ENCODE peak calls at places on chromosomes 6 and 20, in seven cellular contexts. H is HCT116, D is SK-N-SH, T is K562, U is HepG2, O is H1, J is GM12878. Y is an unnamed sample.

GRCh38 chr6:34028691-34029360 is 117.1 kb downstream of the GRM4 start:
- DNase-seq in H (no peak), D (no peak), T (no peak), U (no peak), O (no peak), J (no peak), Y (no peak)

GRCh38 chr20:62837790-62838458 is 21.1 kb downstream of the COL9A3 start:
- DNase-seq in H (no peak), D (peak), T (no peak), U (peak), O (no peak), J (no peak), Y (no peak)

GRCh38 chr6:24126586-24127192 is 674 bp downstream of the NRSN1 start:
- DNase-seq in H (peak), D (peak), T (peak), U (peak), O (peak), J (no peak), Y (peak)

GRCh38 chr6:93418448-93419303 is 683 bp downstream of the EPHA7 start:
- DNase-seq in H (no peak), D (peak), T (no peak), U (no peak), O (no peak), J (no peak), Y (peak)

GRCh38 chr20:64119681-64120341 is 12.4 kb upstream of the NPBWR2 start:
- DNase-seq in H (peak), D (peak), T (no peak), U (no peak), O (no peak), J (no peak), Y (no peak)

GRCh38 chr6:13044390-13044789 is 283.9 kb downstream of the TBC1D7 start:
- DNase-seq in H (peak), D (no peak), T (peak), U (peak), O (peak), J (no peak), Y (no peak)

GRCh38 chr20:37524221-37524700 is 3.2 kb downstream of the NNAT start:
- DNase-seq in H (no peak), D (no peak), T (peak), U (no peak), O (no peak), J (no peak), Y (no peak)

GRCh38 chr20:5095931-5096330 is 23.8 kb downstream of the PCNA start:
- DNase-seq in H (no peak), D (no peak), T (no peak), U (no peak), O (no peak), J (no peak), Y (no peak)

GRCh38 chr6:112027942-112028674 is 25.8 kb upstream of the CCN6 start:
- DNase-seq in H (no peak), D (no peak), T (no peak), U (no peak), O (no peak), J (no peak), Y (no peak)

GRCh38 chr20:9518776-9519175 is 4.4 kb downstream of the LAMP5 start:
- DNase-seq in H (no peak), D (no peak), T (no peak), U (no peak), O (no peak), J (no peak), Y (no peak)

GRCh38 chr6:13916230-13916944 is 8.4 kb upstream of the RNF182 start:
- DNase-seq in H (no peak), D (no peak), T (no peak), U (no peak), O (no peak), J (no peak), Y (no peak)

GRCh38 chr20:51735728-51736600 is 32.2 kb downstream of the ATP9A start:
- DNase-seq in H (no peak), D (no peak), T (no peak), U (no peak), O (no peak), J (no peak), Y (peak)

GRCh38 chr6:149468179-149468578 is 16.6 kb downstream of the ZC3H12D start:
- DNase-seq in H (no peak), D (no peak), T (no peak), U (no peak), O (no peak), J (no peak), Y (no peak)

GRCh38 chr6:128179890-128180440 is 279.1 kb upstream of the THEMIS start:
- DNase-seq in H (no peak), D (no peak), T (no peak), U (no peak), O (no peak), J (no peak), Y (no peak)

GRCh38 chr6:112906737-112907136 is 559.6 kb downstream of the RFPL4B start:
- DNase-seq in H (no peak), D (peak), T (no peak), U (peak), O (no peak), J (no peak), Y (peak)

GRCh38 chr6:166586424-166587156 is at the start of gene RAMACL:
- DNase-seq in H (peak), D (peak), T (peak), U (no peak), O (no peak), J (peak), Y (peak)

GRCh38 chr6:48613221-48613949 is 502.4 kb upstream of the PTCHD4 start:
- DNase-seq in H (no peak), D (no peak), T (no peak), U (no peak), O (no peak), J (no peak), Y (no peak)

GRCh38 chr6:41548098-41548840 is 2.1 kb downstream of the FOXP4 start:
- DNase-seq in H (no peak), D (no peak), T (no peak), U (no peak), O (no peak), J (no peak), Y (no peak)

GRCh38 chr6:47114460-47114859 is 72.3 kb upstream of the ADGRF1 start:
- DNase-seq in H (no peak), D (no peak), T (no peak), U (no peak), O (no peak), J (no peak), Y (no peak)

GRCh38 chr20:8875586-8875985 is 193.3 kb upstream of the PLCB4 start:
- DNase-seq in H (no peak), D (no peak), T (no peak), U (no peak), O (no peak), J (no peak), Y (no peak)

GRCh38 chr20:61734733-61735502 is 330.8 kb downstream of the TAF4 start:
- DNase-seq in H (no peak), D (no peak), T (no peak), U (no peak), O (no peak), J (no peak), Y (no peak)
- TF ChIP-seq JUND in H (no peak), D (no peak), T (no peak), U (no peak), O (no peak), J (no peak), Y (no peak)

GRCh38 chr6:15864708-15865062 is 201.9 kb upstream of the DTNBP1 start:
- DNase-seq in H (no peak), D (no peak), T (no peak), U (no peak), O (no peak), J (no peak), Y (no peak)
- TF ChIP-seq JUND in H (no peak), D (no peak), T (no peak), U (no peak), O (no peak), J (no peak), Y (no peak)

GRCh38 chr6:157952751-157953479 is 28.7 kb upstream of the SYNJ2 start:
- DNase-seq in H (no peak), D (no peak), T (peak), U (peak), O (no peak), J (no peak), Y (no peak)
- TF ChIP-seq JUND in H (no peak), D (no peak), T (no peak), U (no peak), O (no peak), J (no peak), Y (no peak)

DNA sequence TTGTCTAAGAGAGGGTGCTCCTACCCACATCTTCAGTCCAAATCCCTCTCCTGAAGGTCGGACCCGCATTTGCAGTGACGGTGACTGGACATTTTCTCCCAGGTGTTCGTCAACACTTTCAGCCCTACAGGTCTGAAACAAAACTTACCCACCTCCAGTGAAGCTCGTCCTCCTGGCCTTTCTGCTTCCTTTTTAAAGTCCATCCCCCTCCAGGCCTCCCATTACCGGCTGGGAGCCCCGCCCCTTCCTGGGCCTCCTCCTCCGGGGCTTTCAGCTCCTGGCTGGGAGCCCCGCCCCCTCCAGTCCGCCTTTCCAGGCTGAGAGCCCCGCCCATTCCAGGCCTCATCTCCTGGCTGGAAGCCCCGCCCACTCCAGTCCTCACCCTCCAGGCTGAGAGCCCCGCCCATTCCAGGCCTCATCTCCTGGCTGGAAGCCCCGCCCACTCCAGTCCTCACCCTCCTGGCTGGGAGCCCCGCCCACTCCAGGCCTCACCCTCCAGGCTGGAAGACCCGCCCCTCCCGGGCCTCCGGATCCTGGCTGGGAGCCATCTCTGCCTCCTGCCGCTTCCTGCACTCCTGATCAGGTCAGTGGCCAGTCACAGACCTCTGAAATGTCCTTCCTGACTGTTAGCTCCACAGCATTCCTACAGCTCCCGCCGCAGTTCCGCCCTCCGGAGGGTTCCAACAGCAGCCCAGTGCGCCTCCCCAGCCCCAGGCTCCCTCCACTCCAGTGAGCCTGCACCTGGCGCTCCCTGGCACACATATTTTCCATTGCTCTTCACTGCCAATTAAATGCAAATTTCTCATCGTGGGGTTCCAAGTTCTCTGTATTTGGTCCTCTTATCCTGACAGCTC is 98.5 kb downstream of the LY86 start:
- DNase-seq in H (peak), D (peak), T (peak), U (peak), O (peak), J (no peak), Y (peak)
- TF ChIP-seq JUND in H (no peak), D (no peak), T (peak), U (no peak), O (no peak), J (no peak), Y (no peak)

GRCh38 chr20:25220810-25221591 is 25.5 kb downstream of the ENTPD6 start:
- DNase-seq in H (no peak), D (no peak), T (no peak), U (no peak), O (no peak), J (no peak), Y (no peak)

GRCh38 chr20:25219365-25219764 is 23.9 kb downstream of the ENTPD6 start:
- DNase-seq in H (no peak), D (no peak), T (no peak), U (no peak), O (no peak), J (no peak), Y (no peak)

GRCh38 chr20:25221592-25222460 is 26.1 kb upstream of the PYGB start:
- DNase-seq in H (no peak), D (no peak), T (no peak), U (no peak), O (no peak), J (no peak), Y (no peak)

GRCh38 chr20:25218492-25218891 is 23.0 kb downstream of the ENTPD6 start:
- DNase-seq in H (no peak), D (no peak), T (no peak), U (no peak), O (no peak), J (no peak), Y (no peak)

DNA sequence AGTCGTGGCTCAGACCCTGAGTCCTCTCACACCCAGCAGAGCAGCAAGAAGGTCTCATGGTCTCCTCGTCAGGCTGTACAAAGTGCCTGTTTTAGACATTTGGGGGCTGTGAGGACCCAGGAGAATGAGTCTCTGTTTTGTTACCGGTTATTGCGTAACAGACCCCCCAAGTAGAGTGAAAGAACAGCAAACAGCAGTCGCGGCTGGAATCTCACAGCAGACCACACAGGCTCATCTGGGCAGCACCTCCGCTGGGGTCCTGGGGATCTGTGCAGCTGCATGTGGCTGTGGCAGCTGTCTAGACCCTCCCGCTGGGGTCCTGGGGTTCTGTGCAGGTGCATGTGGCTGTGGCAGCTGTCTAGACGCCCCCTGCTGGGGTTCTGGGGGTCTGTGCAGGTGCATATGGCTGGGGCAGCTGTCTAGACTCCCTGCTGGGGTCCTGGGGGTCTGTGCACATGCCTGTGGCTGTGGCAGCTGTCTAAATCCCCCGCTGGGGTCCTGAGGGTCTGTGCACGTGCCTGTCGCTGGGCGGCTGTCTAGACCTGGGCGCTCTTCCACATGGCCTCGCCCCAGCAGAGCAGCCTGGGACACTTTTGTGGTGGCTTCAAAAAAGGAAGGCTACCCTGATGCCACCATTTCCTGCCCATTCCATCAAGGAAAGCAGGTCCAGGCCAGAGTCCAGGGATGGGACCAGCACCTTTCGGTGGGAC is 24.7 kb downstream of the ENTPD6 start:
- DNase-seq in H (no peak), D (peak), T (no peak), U (no peak), O (no peak), J (no peak), Y (no peak)
- TF ChIP-seq JUND in H (no peak), D (no peak), T (no peak), U (no peak), O (no peak), J (no peak), Y (no peak)

GRCh38 chr6:32942555-32942954 is 1.7 kb upstream of the HLA-DMB start:
- DNase-seq in H (no peak), D (no peak), T (no peak), U (no peak), O (no peak), J (no peak), Y (no peak)

GRCh38 chr6:32945106-32945761 is 4.4 kb upstream of the HLA-DMB start:
- DNase-seq in H (no peak), D (no peak), T (no peak), U (no peak), O (no peak), J (peak), Y (no peak)

GRCh38 chr6:32945953-32946352 is 5.1 kb upstream of the HLA-DMB start:
- DNase-seq in H (no peak), D (no peak), T (no peak), U (no peak), O (no peak), J (no peak), Y (no peak)

GRCh38 chr6:32943864-32944263 is 3.0 kb upstream of the HLA-DMB start:
- DNase-seq in H (no peak), D (no peak), T (no peak), U (no peak), O (no peak), J (no peak), Y (no peak)

GRCh38 chr6:32944265-32944664 is 3.4 kb upstream of the HLA-DMB start:
- DNase-seq in H (no peak), D (no peak), T (no peak), U (no peak), O (no peak), J (peak), Y (no peak)
- TF ChIP-seq JUND in H (no peak), D (no peak), T (no peak), U (no peak), O (no peak), J (no peak), Y (no peak)

GRCh38 chr20:11130554-11131166 is 456.9 kb upstream of the JAG1 start:
- DNase-seq in H (no peak), D (no peak), T (no peak), U (no peak), O (no peak), J (peak), Y (no peak)
- TF ChIP-seq JUND in H (no peak), D (no peak), T (no peak), U (no peak), O (no peak), J (no peak), Y (no peak)

Y was measured in T47D.